ENCODE peak calls at places on chromosomes 6 and 20, in five cellular contexts. One of them, this sample, is unnamed.

GRCh38 chr6:63174173-63174572 is 37.1 kb upstream of the FKBP1C start:
- DNase-seq in foreskin fibroblast: no peak
- DNase-seq in stimulated activated naive CD4-positive, alpha-beta T cell: no peak
- DNase-seq in renal cortical epithelial cell: no peak
- DNase-seq in kidney glomerular epithelial cell: no peak
- DNase-seq in this sample: no peak

GRCh38 chr20:38658879-38659612 is 57.4 kb downstream of the ARHGAP40 start:
- DNase-seq in renal cortical epithelial cell: peak
- DNase-seq in stimulated activated naive CD4-positive, alpha-beta T cell: no peak
- DNase-seq in foreskin fibroblast: no peak
- DNase-seq in kidney glomerular epithelial cell: no peak
- DNase-seq in this sample: peak

GRCh38 chr6:113447088-113447831 is 409.9 kb upstream of the MARCKS start:
- DNase-seq in renal cortical epithelial cell: peak
- DNase-seq in stimulated activated naive CD4-positive, alpha-beta T cell: no peak
- DNase-seq in kidney glomerular epithelial cell: peak
- DNase-seq in foreskin fibroblast: peak
- DNase-seq in this sample: no peak

GRCh38 chr20:16283978-16284377 is 289.3 kb downstream of the KIF16B start:
- DNase-seq in renal cortical epithelial cell: peak
- DNase-seq in stimulated activated naive CD4-positive, alpha-beta T cell: no peak
- DNase-seq in kidney glomerular epithelial cell: no peak
- DNase-seq in foreskin fibroblast: no peak
- DNase-seq in this sample: no peak

GRCh38 chr6:159874475-159874874 is 16.3 kb upstream of the MAS1 start:
- DNase-seq in stimulated activated naive CD4-positive, alpha-beta T cell: no peak
- DNase-seq in kidney glomerular epithelial cell: no peak
- DNase-seq in foreskin fibroblast: peak
- DNase-seq in renal cortical epithelial cell: no peak
- DNase-seq in this sample: no peak

GRCh38 chr6:129894904-129895303 is 33.8 kb upstream of the TMEM244 start:
- DNase-seq in foreskin fibroblast: peak
- DNase-seq in stimulated activated naive CD4-positive, alpha-beta T cell: no peak
- DNase-seq in kidney glomerular epithelial cell: no peak
- DNase-seq in renal cortical epithelial cell: no peak
- DNase-seq in this sample: no peak

GRCh38 chr6:151998784-151999183 is 191.3 kb downstream of the ESR1 start:
- DNase-seq in stimulated activated naive CD4-positive, alpha-beta T cell: no peak
- DNase-seq in kidney glomerular epithelial cell: no peak
- DNase-seq in renal cortical epithelial cell: peak
- DNase-seq in foreskin fibroblast: peak
- DNase-seq in this sample: no peak

GRCh38 chr6:43246301-43247114 is 3.2 kb downstream of the TTBK1 start:
- DNase-seq in foreskin fibroblast: no peak
- DNase-seq in kidney glomerular epithelial cell: no peak
- DNase-seq in stimulated activated naive CD4-positive, alpha-beta T cell: no peak
- DNase-seq in renal cortical epithelial cell: peak
- DNase-seq in this sample: no peak

GRCh38 chr6:34982424-34982852 is 93.4 kb downstream of the ANKS1A start:
- DNase-seq in renal cortical epithelial cell: peak
- DNase-seq in kidney glomerular epithelial cell: no peak
- DNase-seq in foreskin fibroblast: no peak
- DNase-seq in stimulated activated naive CD4-positive, alpha-beta T cell: no peak
- DNase-seq in this sample: no peak

GRCh38 chr6:34360556-34360955 is 31.9 kb downstream of the NUDT3 start:
- DNase-seq in stimulated activated naive CD4-positive, alpha-beta T cell: no peak
- DNase-seq in kidney glomerular epithelial cell: no peak
- DNase-seq in foreskin fibroblast: peak
- DNase-seq in renal cortical epithelial cell: no peak
- DNase-seq in this sample: no peak

GRCh38 chr6:82348130-82348529 is 15.5 kb upstream of the TPBG start:
- DNase-seq in kidney glomerular epithelial cell: no peak
- DNase-seq in foreskin fibroblast: no peak
- DNase-seq in renal cortical epithelial cell: no peak
- DNase-seq in stimulated activated naive CD4-positive, alpha-beta T cell: no peak
- DNase-seq in this sample: no peak

GRCh38 chr6:47697925-47698324 is 455 bp upstream of the ADGRF4 start:
- DNase-seq in renal cortical epithelial cell: no peak
- DNase-seq in foreskin fibroblast: no peak
- DNase-seq in stimulated activated naive CD4-positive, alpha-beta T cell: no peak
- DNase-seq in kidney glomerular epithelial cell: no peak
- DNase-seq in this sample: no peak

GRCh38 chr20:31590717-31591225 is 14.3 kb upstream of the ID1 start:
- DNase-seq in foreskin fibroblast: no peak
- DNase-seq in renal cortical epithelial cell: no peak
- DNase-seq in stimulated activated naive CD4-positive, alpha-beta T cell: no peak
- DNase-seq in kidney glomerular epithelial cell: no peak
- DNase-seq in this sample: no peak

GRCh38 chr6:32854376-32855178 is 585 bp downstream of the PSMB9 start:
- DNase-seq in kidney glomerular epithelial cell: no peak
- DNase-seq in renal cortical epithelial cell: no peak
- DNase-seq in stimulated activated naive CD4-positive, alpha-beta T cell: peak
- DNase-seq in foreskin fibroblast: no peak
- DNase-seq in this sample: peak

GRCh38 chr20:61355585-61355984 is 103.5 kb downstream of the CDH4 start:
- DNase-seq in stimulated activated naive CD4-positive, alpha-beta T cell: no peak
- DNase-seq in kidney glomerular epithelial cell: no peak
- DNase-seq in foreskin fibroblast: no peak
- DNase-seq in renal cortical epithelial cell: no peak
- DNase-seq in this sample: no peak

GRCh38 chr6:1103945-1104623 is 207.8 kb upstream of the FOXQ1 start:
- DNase-seq in kidney glomerular epithelial cell: no peak
- DNase-seq in renal cortical epithelial cell: no peak
- DNase-seq in foreskin fibroblast: no peak
- DNase-seq in stimulated activated naive CD4-positive, alpha-beta T cell: no peak
- DNase-seq in this sample: no peak

GRCh38 chr20:53734006-53734688 is 140.5 kb upstream of the ZNF217 start:
- DNase-seq in stimulated activated naive CD4-positive, alpha-beta T cell: no peak
- DNase-seq in kidney glomerular epithelial cell: no peak
- DNase-seq in foreskin fibroblast: no peak
- DNase-seq in renal cortical epithelial cell: no peak
- DNase-seq in this sample: no peak

GRCh38 chr6:110897433-110897832 is 22.8 kb downstream of the AMD1 start:
- DNase-seq in kidney glomerular epithelial cell: no peak
- DNase-seq in renal cortical epithelial cell: no peak
- DNase-seq in stimulated activated naive CD4-positive, alpha-beta T cell: no peak
- DNase-seq in foreskin fibroblast: no peak
- DNase-seq in this sample: no peak

GRCh38 chr6:2124260-2124709 is 121.1 kb downstream of the GMDS start:
- DNase-seq in foreskin fibroblast: peak
- DNase-seq in stimulated activated naive CD4-positive, alpha-beta T cell: no peak
- DNase-seq in kidney glomerular epithelial cell: no peak
- DNase-seq in renal cortical epithelial cell: no peak
- DNase-seq in this sample: no peak

GRCh38 chr6:132929141-132929540 is 114.8 kb downstream of the RPS12 start:
- DNase-seq in renal cortical epithelial cell: no peak
- DNase-seq in kidney glomerular epithelial cell: no peak
- DNase-seq in stimulated activated naive CD4-positive, alpha-beta T cell: no peak
- DNase-seq in foreskin fibroblast: no peak
- DNase-seq in this sample: no peak

GRCh38 chr6:10441004-10441654 is 26.3 kb upstream of the TFAP2A start:
- DNase-seq in kidney glomerular epithelial cell: peak
- DNase-seq in stimulated activated naive CD4-positive, alpha-beta T cell: no peak
- DNase-seq in renal cortical epithelial cell: peak
- DNase-seq in foreskin fibroblast: peak
- DNase-seq in this sample: no peak

GRCh38 chr6:34990971-34991560 is 102.0 kb downstream of the ANKS1A start:
- DNase-seq in foreskin fibroblast: no peak
- DNase-seq in stimulated activated naive CD4-positive, alpha-beta T cell: no peak
- DNase-seq in renal cortical epithelial cell: no peak
- DNase-seq in kidney glomerular epithelial cell: no peak
- DNase-seq in this sample: no peak

GRCh38 chr20:56249244-56249955 is 868 bp downstream of the MC3R start:
- DNase-seq in stimulated activated naive CD4-positive, alpha-beta T cell: no peak
- DNase-seq in kidney glomerular epithelial cell: no peak
- DNase-seq in foreskin fibroblast: no peak
- DNase-seq in renal cortical epithelial cell: no peak
- DNase-seq in this sample: no peak

GRCh38 chr20:47262008-47262364 is 94.5 kb downstream of the ZMYND8 start:
- DNase-seq in renal cortical epithelial cell: no peak
- DNase-seq in kidney glomerular epithelial cell: no peak
- DNase-seq in stimulated activated naive CD4-positive, alpha-beta T cell: no peak
- DNase-seq in foreskin fibroblast: no peak
- DNase-seq in this sample: no peak

GRCh38 chr20:35506872-35507638 is 22.4 kb downstream of the C20orf173 start:
- DNase-seq in renal cortical epithelial cell: peak
- DNase-seq in foreskin fibroblast: no peak
- DNase-seq in stimulated activated naive CD4-positive, alpha-beta T cell: no peak
- DNase-seq in kidney glomerular epithelial cell: no peak
- DNase-seq in this sample: no peak

This sample was measured in T follicular helper cell.